ENCODE peak calls at places on chromosomes 16 and 17, in eight cellular contexts. D is fibroblast of pulmonary artery, L is endodermal cell, W is epithelial cell of proximal tubule, G is lower leg skin, F is fibroblast of the aortic adventitia, S is heart right ventricle, Q is AG10803. H is an unnamed sample.

GRCh38 chr17:71522383-71522782 is 598.4 kb upstream of the SOX9 start:
- DNase-seq in Q (peak), F (no peak), W (no peak), S (no peak), L (no peak), G (no peak), D (no peak), H (no peak)

GRCh38 chr16:81831722-81832126 is 52.6 kb downstream of the PLCG2 start:
- DNase-seq in Q (peak), G (peak), W (no peak), S (peak), F (no peak), L (peak), D (no peak), H (no peak)

GRCh38 chr17:34706029-34706428 is 126.6 kb downstream of the TMEM132E start:
- DNase-seq in Q (no peak), F (peak), L (peak), D (peak), G (no peak), S (no peak), W (no peak), H (no peak)

GRCh38 chr16:50562657-50563056 is 14.5 kb downstream of the NKD1 start:
- DNase-seq in Q (no peak), L (no peak), G (no peak), D (no peak), F (no peak), W (no peak), S (no peak), H (no peak)

GRCh38 chr17:49342575-49342936 is 19.5 kb downstream of the ZNF652 start:
- DNase-seq in D (no peak), L (no peak), Q (no peak), G (no peak), F (no peak), S (no peak), W (no peak), H (no peak)

GRCh38 chr17:81180836-81181810 is 15.1 kb upstream of the AATK start:
- DNase-seq in W (no peak), G (no peak), Q (no peak), S (no peak), F (no peak), D (no peak), L (no peak), H (no peak)

GRCh38 chr17:30928584-30928983 is 6.8 kb downstream of the ADAP2 start:
- DNase-seq in S (no peak), F (no peak), L (peak), D (no peak), W (no peak), G (no peak), Q (no peak), H (no peak)

GRCh38 chr17:329794-330420 is 22.7 kb downstream of the RPH3AL start:
- DNase-seq in G (no peak), S (no peak), F (no peak), L (no peak), W (no peak), D (no peak), Q (no peak), H (no peak)

GRCh38 chr17:1083451-1084187 is 86.7 kb downstream of the TIMM22 start:
- DNase-seq in Q (no peak), G (no peak), F (no peak), D (no peak), W (no peak), S (no peak), L (no peak), H (no peak)

GRCh38 chr17:79295307-79295706 is 220.7 kb downstream of the ENGASE start:
- DNase-seq in S (no peak), W (no peak), D (no peak), Q (no peak), L (no peak), F (no peak), G (no peak), H (no peak)

GRCh38 chr16:30691907-30692306 is 7.1 kb upstream of the SRCAP start:
- DNase-seq in F (no peak), W (no peak), G (no peak), Q (no peak), S (no peak), L (no peak), D (no peak), H (no peak)

GRCh38 chr17:30926516-30926915 is 4.8 kb downstream of the ADAP2 start:
- DNase-seq in F (no peak), Q (no peak), D (no peak), G (no peak), L (no peak), S (no peak), W (no peak), H (no peak)

GRCh38 chr16:86298166-86299131 is 211.9 kb upstream of the FOXF1 start:
- DNase-seq in S (no peak), F (peak), L (no peak), G (no peak), D (no peak), W (no peak), Q (peak), H (no peak)

GRCh38 chr17:37643829-37644228 is 583 bp upstream of the DDX52 start:
- DNase-seq in G (no peak), L (no peak), D (peak), W (no peak), S (no peak), F (peak), Q (peak), H (no peak)

GRCh38 chr17:61731330-61731729 is 132.0 kb downstream of the BRIP1 start:
- DNase-seq in G (no peak), W (no peak), L (no peak), F (no peak), S (no peak), D (no peak), Q (peak), H (no peak)

GRCh38 chr17:48995871-48996695 is 1.1 kb upstream of the IGF2BP1 start:
- DNase-seq in G (no peak), F (no peak), Q (no peak), L (peak), W (no peak), S (no peak), D (no peak), H (peak)

GRCh38 chr17:43549496-43549895 is 3.4 kb upstream of the ETV4 start:
- DNase-seq in D (no peak), F (no peak), G (no peak), Q (no peak), W (no peak), S (no peak), L (peak), H (no peak)

GRCh38 chr17:58007781-58008706 is 998 bp upstream of the SRSF1 start:
- DNase-seq in Q (no peak), F (no peak), G (no peak), L (peak), D (no peak), S (no peak), W (no peak), H (no peak)

GRCh38 chr16:88989852-88990547 is 13.0 kb upstream of the CBFA2T3 start:
- DNase-seq in W (no peak), G (no peak), F (no peak), Q (no peak), D (no peak), S (no peak), L (no peak), H (no peak)

GRCh38 chr16:27426423-27427408 is 24.7 kb downstream of the IL21R start:
- DNase-seq in W (peak), Q (peak), L (no peak), D (peak), S (peak), G (peak), F (peak), H (peak)

GRCh38 chr16:35516551-35516950 is 2057.1 kb downstream of the TP53TG3F start:
- DNase-seq in D (no peak), Q (no peak), L (no peak), G (no peak), W (no peak), S (no peak), F (no peak), H (no peak)

GRCh38 chr17:3838206-3838605 is 7.8 kb downstream of the NCBP3 start:
- DNase-seq in W (no peak), F (no peak), D (no peak), S (no peak), G (no peak), L (no peak), Q (no peak), H (no peak)

GRCh38 chr17:73616873-73617430 is 27.3 kb downstream of the SDK2 start:
- DNase-seq in G (no peak), S (no peak), Q (no peak), L (no peak), W (no peak), D (no peak), F (no peak), H (no peak)

GRCh38 chr17:58268326-58268725 is 12.4 kb downstream of the MPO start:
- DNase-seq in S (no peak), W (no peak), F (no peak), G (no peak), Q (no peak), D (no peak), L (peak), H (peak)

GRCh38 chr17:36939059-36939943 is 2.0 kb downstream of the LHX1 start:
- DNase-seq in S (no peak), L (peak), F (no peak), W (no peak), D (no peak), Q (no peak), G (no peak), H (no peak)

GRCh38 chr17:30597776-30598288 is 120.6 kb downstream of the GOSR1 start:
- DNase-seq in G (no peak), Q (no peak), W (no peak), F (no peak), L (no peak), D (no peak), S (no peak), H (no peak)

GRCh38 chr17:48722201-48722907 is at the start of gene PRAC1:
- DNase-seq in D (no peak), S (no peak), Q (no peak), W (no peak), L (peak), F (no peak), G (no peak), H (no peak)

GRCh38 chr17:74862108-74862901 is 2.6 kb upstream of the GRIN2C start:
- DNase-seq in D (peak), L (peak), S (peak), W (no peak), F (no peak), G (no peak), Q (peak), H (no peak)

DNA sequence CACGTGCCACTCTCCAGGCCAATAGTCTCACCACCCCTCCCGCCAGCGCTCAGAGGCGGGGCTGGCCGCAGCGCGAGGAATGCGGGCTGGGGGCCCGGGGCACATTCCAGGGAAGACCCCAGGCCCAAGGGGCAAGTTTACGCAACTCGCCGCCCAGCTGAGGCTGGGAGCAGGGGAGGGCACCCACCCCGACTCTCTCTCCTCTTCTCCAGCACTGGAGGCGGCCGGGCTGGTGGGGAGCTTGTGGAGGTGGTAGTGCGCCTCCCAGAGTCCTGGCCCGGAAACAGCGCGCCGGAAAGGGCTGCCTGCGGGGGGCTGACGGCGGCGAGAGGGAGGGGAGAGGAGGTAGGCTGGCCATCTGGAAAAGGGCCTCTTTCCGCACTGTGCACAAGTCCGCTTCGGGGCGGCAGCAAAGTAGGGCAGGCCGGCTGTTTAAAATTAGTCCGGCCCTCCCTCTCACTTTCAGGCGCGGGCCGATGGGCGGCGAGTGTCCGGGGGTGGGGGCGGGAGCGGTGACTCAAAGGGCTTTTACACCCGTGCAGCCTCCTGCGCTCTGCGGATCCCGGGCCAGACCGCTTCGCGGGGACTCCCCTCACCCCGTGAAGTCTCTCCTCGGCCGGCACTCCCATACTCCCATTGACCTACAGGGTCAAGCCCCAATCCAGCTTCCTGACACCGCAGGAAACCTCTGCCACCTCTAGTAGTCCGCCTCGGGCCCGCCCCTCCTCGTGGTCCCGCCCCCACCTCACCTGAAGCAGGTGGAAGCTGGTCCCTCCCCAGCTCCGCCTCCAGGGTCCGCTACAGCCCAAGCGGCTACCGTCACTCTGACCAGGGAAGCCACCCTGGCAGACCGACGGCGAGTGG is 968 bp downstream of the FHOD1 start:
- DNase-seq in W (no peak), F (peak), G (peak), Q (peak), L (peak), S (peak), D (peak), H (peak)
- TF ChIP-seq CTCF in W (peak), F (peak), G (no peak), Q (peak), L (peak), S (peak), D (peak), H (peak)

GRCh38 chr16:23801387-23801786 is 34.4 kb upstream of the PRKCB start:
- DNase-seq in F (peak), W (no peak), G (peak), D (peak), L (peak), S (peak), Q (peak), H (no peak)

GRCh38 chr16:23807028-23807427 is 28.8 kb upstream of the PRKCB start:
- DNase-seq in F (no peak), L (no peak), Q (no peak), G (no peak), W (no peak), S (no peak), D (no peak), H (no peak)

GRCh38 chr16:23803591-23804123 is 32.1 kb upstream of the PRKCB start:
- DNase-seq in G (peak), Q (peak), S (peak), D (peak), W (no peak), F (peak), L (peak), H (no peak)
- TF ChIP-seq CTCF in G (no peak), Q (peak), S (no peak), D (peak), W (peak), F (peak), L (peak), H (peak)

DNA sequence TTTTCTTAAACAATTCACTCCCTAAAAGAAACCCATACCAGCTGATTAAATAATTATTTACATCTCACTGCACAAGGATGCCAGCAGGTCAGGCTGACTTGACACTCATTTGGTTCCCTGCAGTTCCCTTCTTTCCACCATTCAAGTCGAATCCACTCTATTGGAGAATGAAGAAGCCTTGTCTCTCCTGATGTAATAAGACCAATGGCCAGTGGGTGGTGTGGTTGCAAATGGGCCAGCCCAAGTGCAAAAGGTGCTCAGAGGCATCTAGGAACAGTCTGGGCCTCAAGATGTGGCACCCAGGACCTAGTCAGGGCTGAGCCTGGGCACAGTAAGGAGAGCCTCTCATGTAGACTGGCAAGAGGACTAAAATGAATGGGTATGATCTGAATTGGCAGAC is 9.3 kb downstream of the C16orf78 start:
- DNase-seq in F (no peak), S (no peak), L (peak), W (no peak), G (no peak), Q (no peak), D (no peak), H (peak)
- TF ChIP-seq CTCF in F (no peak), S (no peak), L (peak), W (peak), G (no peak), Q (no peak), D (no peak), H (no peak)

GRCh38 chr17:45256114-45256966 is 5.6 kb downstream of the SPATA32 start:
- DNase-seq in W (no peak), F (no peak), L (peak), G (no peak), D (no peak), Q (no peak), S (no peak), H (no peak)
- TF ChIP-seq CTCF in W (peak), F (peak), L (peak), G (no peak), D (no peak), Q (no peak), S (no peak), H (no peak)

DNA sequence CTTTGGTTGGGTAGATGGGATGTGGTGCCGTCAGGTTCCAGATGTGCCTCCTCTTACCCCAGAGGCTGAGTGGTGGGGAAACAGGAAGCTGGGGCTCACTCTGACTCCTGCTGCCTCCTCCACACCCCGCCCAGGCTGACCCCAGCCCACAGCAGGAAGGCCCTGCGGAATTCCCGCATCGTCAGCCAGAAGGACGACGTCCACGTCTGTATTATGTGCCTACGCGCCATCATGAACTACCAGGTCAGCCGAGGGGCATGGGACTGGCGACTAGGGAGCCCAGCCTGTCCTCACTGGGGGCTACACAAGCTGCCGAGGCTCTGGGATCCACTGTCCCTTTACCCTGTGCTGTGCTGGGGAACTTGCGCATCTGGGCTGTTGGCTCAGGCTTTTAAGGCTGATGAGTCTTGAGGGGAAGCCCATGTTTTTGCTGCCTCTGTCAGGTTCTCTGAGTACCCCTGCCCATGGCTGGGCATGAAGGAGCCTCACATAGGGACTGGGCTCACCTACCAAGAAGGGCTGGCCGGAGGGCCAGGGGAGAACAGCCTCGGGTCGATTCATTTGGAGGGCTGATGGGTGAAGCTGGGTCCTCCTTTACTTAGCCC is 14.4 kb downstream of the FMNL1 start:
- DNase-seq in L (no peak), D (no peak), Q (no peak), G (no peak), S (no peak), W (no peak), F (no peak), H (no peak)
- TF ChIP-seq CTCF in L (peak), D (no peak), Q (no peak), G (no peak), S (peak), W (no peak), F (no peak), H (peak)

GRCh38 chr17:69361156-69361555 is 34.2 kb upstream of the ABCA5 start:
- DNase-seq in D (no peak), F (no peak), Q (no peak), W (no peak), L (no peak), G (no peak), S (no peak), H (no peak)

GRCh38 chr17:69356625-69357024 is 29.7 kb upstream of the ABCA5 start:
- DNase-seq in L (no peak), G (no peak), F (no peak), D (no peak), S (no peak), Q (no peak), W (no peak), H (no peak)

GRCh38 chr17:69363488-69364210 is 36.7 kb upstream of the ABCA5 start:
- DNase-seq in G (no peak), D (no peak), W (no peak), L (no peak), S (no peak), Q (no peak), F (no peak), H (no peak)

GRCh38 chr17:69357701-69358100 is 30.8 kb upstream of the ABCA5 start:
- DNase-seq in D (no peak), W (peak), S (no peak), G (no peak), L (peak), Q (no peak), F (no peak), H (no peak)

DNA sequence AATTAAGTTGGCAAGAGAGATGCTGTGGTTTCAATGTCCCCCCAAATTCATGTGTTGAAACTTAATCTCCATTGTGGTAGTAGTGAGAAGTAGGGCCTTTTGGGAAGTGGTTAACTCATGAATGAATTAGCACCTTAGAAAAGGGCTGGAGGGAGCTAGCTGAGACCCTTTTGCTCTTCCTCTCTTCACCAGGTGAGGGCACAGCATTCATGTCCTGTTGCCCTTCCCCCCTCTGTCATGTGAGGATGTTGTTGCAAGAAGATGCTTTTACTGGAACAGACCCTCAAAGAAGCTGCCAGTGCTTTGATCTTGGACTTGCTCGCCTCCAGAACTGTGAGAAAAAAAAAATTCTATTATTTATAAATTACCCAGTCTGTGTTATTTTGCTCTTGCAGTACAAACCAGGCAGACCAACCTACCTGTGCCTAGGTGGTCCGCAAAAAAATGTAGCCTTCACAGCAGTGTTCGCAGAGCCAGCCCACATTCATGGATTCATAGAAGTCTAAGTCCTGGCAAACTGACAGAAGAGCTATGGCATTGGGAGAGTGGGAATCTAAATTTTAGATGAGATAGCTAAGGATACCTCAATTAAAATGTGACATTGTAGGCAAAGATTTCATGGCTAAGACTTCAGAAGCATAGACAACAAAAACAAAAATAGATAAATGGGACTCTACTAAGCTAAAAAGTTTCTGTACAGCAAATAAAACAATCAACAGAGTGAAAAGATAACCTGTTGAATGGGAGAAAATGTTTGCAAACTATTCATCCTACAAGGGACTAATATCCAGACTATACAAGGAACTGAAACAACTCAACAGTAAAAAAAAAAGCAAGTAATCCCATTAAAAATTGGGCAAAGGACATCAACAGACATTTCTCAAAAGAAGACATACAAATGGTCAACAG is 32.0 kb upstream of the ABCA5 start:
- DNase-seq in W (no peak), L (peak), Q (no peak), G (no peak), S (no peak), F (no peak), D (no peak), H (no peak)
- TF ChIP-seq CTCF in W (peak), L (peak), Q (no peak), G (no peak), S (no peak), F (no peak), D (no peak), H (peak)

GRCh38 chr16:19213885-19214284 is 45.8 kb downstream of the SYT17 start:
- DNase-seq in Q (no peak), G (no peak), D (no peak), L (peak), F (no peak), W (no peak), S (no peak), H (no peak)
- TF ChIP-seq CTCF in Q (no peak), G (no peak), D (no peak), L (peak), F (no peak), W (no peak), S (no peak), H (no peak)

H was measured in osteocyte.